ENCODE peak calls at places on chromosomes 4 and X, in seven cellular contexts. Y is naive thymus-derived CD4-positive, alpha-beta T cell; Z is left lung; X is mammary epithelial cell; C is hepatocyte; N is CD4-positive, alpha-beta memory T cell; Q is testis. P is an unnamed sample.

GRCh38 chrX:29911673-29912072 is 303.7 kb upstream of the MAGEB2 start:
- DNase-seq in Y (no peak), Z (no peak), X (no peak), C (no peak), N (no peak), Q (no peak), P (no peak)

GRCh38 chrX:38806054-38806389 is 4.8 kb downstream of the MID1IP1 start:
- DNase-seq in Y (no peak), Z (no peak), X (no peak), C (no peak), N (no peak), Q (peak; percentile 37), P (no peak)

GRCh38 chr4:158079661-158080060 is 93.2 kb downstream of the GASK1B start:
- DNase-seq in Y (no peak), Z (no peak), X (no peak), C (no peak), N (no peak), Q (peak; percentile 25), P (peak; percentile 32)

GRCh38 chrX:119455264-119455663 is 13.0 kb upstream of the SLC25A5 start:
- DNase-seq in Y (no peak), Z (no peak), X (peak; percentile 35), C (peak; percentile 32), N (no peak), Q (no peak), P (no peak)

GRCh38 chr4:180028682-180029081 is 2214.5 kb upstream of the TENM3 start:
- DNase-seq in Y (no peak), Z (no peak), X (peak; percentile 2), C (peak; percentile 77), N (no peak), Q (peak; percentile 75), P (no peak)

GRCh38 chrX:1582686-1583437 is 8.5 kb upstream of the AKAP17A start:
- DNase-seq in Y (no peak), Z (peak; percentile 49), X (peak; percentile 52), C (no peak), N (peak; percentile 86), Q (no peak), P (no peak)

GRCh38 chr4:159312236-159312635 is 209.4 kb downstream of the RAPGEF2 start:
- DNase-seq in Y (no peak), Z (no peak), X (no peak), C (no peak), N (no peak), Q (no peak), P (no peak)

GRCh38 chr4:3829954-3830773 is 64.0 kb downstream of the ADRA2C start:
- DNase-seq in Y (no peak), Z (peak; percentile 43), X (no peak), C (no peak), N (no peak), Q (no peak), P (no peak)

GRCh38 chrX:26138043-26138442 is at the start of gene MAGEB18:
- DNase-seq in Y (no peak), Z (no peak), X (no peak), C (no peak), N (no peak), Q (no peak), P (no peak)

GRCh38 chr4:83828601-83829000 is 292.7 kb downstream of the GPAT3 start:
- DNase-seq in Y (no peak), Z (no peak), X (no peak), C (no peak), N (no peak), Q (no peak), P (no peak)

GRCh38 chrX:22629105-22629725 is 356.5 kb downstream of the CBLL2 start:
- DNase-seq in Y (no peak), Z (no peak), X (peak; percentile 65), C (no peak), N (no peak), Q (no peak), P (no peak)

GRCh38 chrX:1323315-1323714 is 13.3 kb upstream of the IL3RA start:
- DNase-seq in Y (peak; percentile 20), Z (peak; percentile 76), X (no peak), C (peak; percentile 58), N (peak; percentile 47), Q (peak; percentile 73), P (peak; percentile 49)

GRCh38 chr4:101774807-101775206 is 15.7 kb upstream of the BANK1 start:
- DNase-seq in Y (no peak), Z (no peak), X (no peak), C (peak; percentile 18), N (no peak), Q (no peak), P (no peak)

GRCh38 chr4:140099993-140100392 is 54.0 kb downstream of the MAML3 start:
- DNase-seq in Y (no peak), Z (peak; percentile 80), X (no peak), C (no peak), N (no peak), Q (peak; percentile 74), P (peak; percentile 27)

GRCh38 chr4:48129307-48130014 is 4.6 kb downstream of the TXK start:
- DNase-seq in Y (no peak), Z (no peak), X (no peak), C (peak; percentile 30), N (no peak), Q (peak; percentile 22), P (no peak)

GRCh38 chr4:70559216-70559830 is 32.7 kb upstream of the AMBN start:
- DNase-seq in Y (no peak), Z (no peak), X (peak; percentile 34), C (peak; percentile 64), N (no peak), Q (peak; percentile 65), P (peak; percentile 33)

GRCh38 chr4:84319124-84319523 is 180.0 kb downstream of the NKX6-1 start:
- DNase-seq in Y (no peak), Z (no peak), X (peak; percentile 1), C (no peak), N (no peak), Q (no peak), P (no peak)

GRCh38 chr4:151409470-151410313 is 716 bp downstream of the FHIP1A start:
- DNase-seq in Y (no peak), Z (peak; percentile 83), X (peak; percentile 96), C (peak; percentile 59), N (peak; percentile 47), Q (peak; percentile 23), P (peak; percentile 9)

GRCh38 chrX:153717445-153717844 is 6.7 kb downstream of the BCAP31 start:
- DNase-seq in Y (no peak), Z (no peak), X (no peak), C (no peak), N (no peak), Q (no peak), P (no peak)
- H3K36me3 ChIP-seq in Y (no peaks in the 10 kb centered on the region), Z (no peaks in the 10 kb centered on the region), X (peaks cover 6% of the 10 kb centered on the region), C (no peaks in the 10 kb centered on the region), N (peaks cover 38% of the 10 kb centered on the region), Q (no peaks in the 10 kb centered on the region), P (peaks cover 87% of the 10 kb centered on the region)

DNA sequence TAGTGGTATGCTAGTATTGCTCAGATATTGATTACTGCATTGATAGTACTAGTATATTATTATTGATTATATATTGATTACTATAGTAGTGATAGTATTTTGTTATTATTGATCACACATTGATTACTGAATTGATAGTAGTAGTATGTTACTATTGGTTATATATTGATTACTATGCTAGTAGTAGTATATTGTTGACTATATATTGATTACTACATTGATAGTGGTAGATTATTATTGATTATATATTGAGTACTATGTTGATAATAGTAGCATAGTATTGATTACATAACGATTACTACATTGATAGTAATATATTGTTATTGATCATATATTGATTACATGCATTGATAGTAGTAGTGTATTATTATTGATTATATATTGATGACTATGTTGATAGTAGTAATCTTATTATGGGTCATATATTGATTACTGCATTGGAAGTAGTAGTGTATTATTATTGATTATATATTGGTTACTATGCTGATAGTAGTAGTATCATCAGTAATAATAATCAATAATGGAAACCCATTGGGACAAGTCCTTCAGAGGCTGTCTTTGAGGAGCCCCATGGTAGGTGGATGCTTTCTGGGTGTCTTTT is 30.6 kb downstream of the GYG2 start:
- DNase-seq in Y (no peak), Z (no peak), X (no peak), C (no peak), N (no peak), Q (no peak), P (no peak)
- H3K36me3 ChIP-seq in Y (no peaks in the 10 kb centered on the region), Z (no peaks in the 10 kb centered on the region), X (no peaks in the 10 kb centered on the region), C (peaks cover 6% of the 10 kb centered on the region), N (no peaks in the 10 kb centered on the region), Q (no peaks in the 10 kb centered on the region), P (no peaks in the 10 kb centered on the region)

GRCh38 chrX:151966236-151966635 is 8.2 kb downstream of the GABRE start:
- DNase-seq in Y (no peak), Z (no peak), X (no peak), C (no peak), N (no peak), Q (no peak), P (no peak)

GRCh38 chrX:151958101-151958500 is 16.4 kb downstream of the GABRE start:
- DNase-seq in Y (no peak), Z (no peak), X (no peak), C (no peak), N (no peak), Q (no peak), P (no peak)

GRCh38 chrX:151962034-151962433 is 12.4 kb downstream of the GABRE start:
- DNase-seq in Y (no peak), Z (no peak), X (no peak), C (no peak), N (no peak), Q (no peak), P (no peak)
- H3K36me3 ChIP-seq in Y (no peaks in the 10 kb centered on the region), Z (no peaks in the 10 kb centered on the region), X (no peaks in the 10 kb centered on the region), C (no peaks in the 10 kb centered on the region), N (no peaks in the 10 kb centered on the region), Q (no peaks in the 10 kb centered on the region), P (no peaks in the 10 kb centered on the region)

DNA sequence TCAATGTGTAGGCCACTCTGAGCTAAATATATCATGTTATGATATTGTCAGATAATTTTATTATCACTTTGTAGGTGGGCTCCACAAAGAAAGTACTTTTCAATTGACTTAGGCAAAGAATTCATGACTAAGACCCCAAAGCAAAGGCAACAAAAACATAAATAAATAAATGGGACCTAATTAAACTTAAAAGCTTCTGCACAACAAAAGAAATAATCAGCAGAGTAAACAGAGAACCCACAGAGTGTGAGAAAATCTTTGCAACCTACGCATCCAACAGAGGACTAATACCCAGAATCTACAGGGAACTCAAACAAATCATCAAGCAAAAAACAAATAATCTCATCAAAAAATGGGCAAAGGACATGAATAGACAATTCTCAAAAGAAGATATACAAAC is 15.2 kb upstream of the PDLIM5 start:
- DNase-seq in Y (no peak), Z (no peak), X (no peak), C (no peak), N (peak; percentile 17), Q (no peak), P (no peak)
- H3K36me3 ChIP-seq in Y (no peaks in the 10 kb centered on the region), Z (no peaks in the 10 kb centered on the region), X (no peaks in the 10 kb centered on the region), C (no peaks in the 10 kb centered on the region), N (no peaks in the 10 kb centered on the region), Q (no peaks in the 10 kb centered on the region), P (no peaks in the 10 kb centered on the region)

DNA sequence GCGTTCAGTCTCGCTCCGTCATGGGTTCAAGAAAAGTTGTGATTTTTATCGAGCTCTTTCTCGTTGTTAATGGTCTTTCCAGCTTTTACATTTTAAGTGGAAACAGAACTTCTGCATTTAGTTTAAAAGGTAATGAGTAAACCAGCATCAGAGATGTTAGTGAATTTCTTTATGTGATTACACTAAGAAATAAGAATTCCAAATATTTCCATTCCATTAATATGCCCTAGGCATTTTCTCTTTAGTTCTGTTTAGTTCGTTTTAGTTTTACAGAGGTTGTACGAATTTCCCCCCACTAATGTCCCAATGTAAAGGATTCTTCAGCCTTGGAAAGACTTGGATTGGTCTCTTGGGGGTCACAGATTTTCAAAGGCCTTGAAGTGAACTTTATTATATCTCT is 15.5 kb downstream of the MRPL1 start:
- DNase-seq in Y (no peak), Z (no peak), X (no peak), C (no peak), N (no peak), Q (no peak), P (no peak)
- H3K36me3 ChIP-seq in Y (no peaks in the 10 kb centered on the region), Z (no peaks in the 10 kb centered on the region), X (peaks cover 17% of the 10 kb centered on the region), C (no peaks in the 10 kb centered on the region), N (peaks cover 14% of the 10 kb centered on the region), Q (no peaks in the 10 kb centered on the region), P (peaks cover 44% of the 10 kb centered on the region)

P was measured in heart right ventricle.